ENCODE peak calls at places on chromosomes 11 and 22, in four cellular contexts. K, I, E and H are unnamed samples. For H3K4me1, the result is how much of the 10 kb centered on the place peaks cover.

GRCh38 chr11:78131956-78132355 is 7.5 kb downstream of the ALG8 start:
- DNase-seq in K (no peak), I (no peak), E (no peak), H (no peak)

GRCh38 chr22:22508274-22509176 is at the start of gene ZNF280B:
- DNase-seq in K (peak), I (no peak), E (peak), H (no peak)

GRCh38 chr22:47225080-47225930 is 462.9 kb downstream of the TBC1D22A start:
- DNase-seq in K (peak), I (no peak), E (peak), H (no peak)

GRCh38 chr11:2280208-2280607 is 9.8 kb upstream of the ASCL2 start:
- DNase-seq in K (no peak), I (no peak), E (no peak), H (no peak)

GRCh38 chr11:27100534-27100933 is 59.9 kb downstream of the BBOX1 start:
- DNase-seq in K (no peak), I (no peak), E (no peak), H (peak)

GRCh38 chr11:110425751-110426545 is 3.8 kb upstream of the FDX1 start:
- DNase-seq in K (no peak), I (no peak), E (no peak), H (no peak)

GRCh38 chr22:37558815-37559214 is 1.5 kb upstream of the CDC42EP1 start:
- DNase-seq in K (no peak), I (no peak), E (no peak), H (no peak)

GRCh38 chr11:13208921-13209320 is 68.7 kb upstream of the BMAL1 start:
- DNase-seq in K (no peak), I (no peak), E (no peak), H (no peak)

GRCh38 chr22:48717076-48717810 is 1110.4 kb downstream of the BRD1 start:
- DNase-seq in K (no peak), I (no peak), E (no peak), H (peak)

GRCh38 chr11:110566577-110566976 is 136.8 kb downstream of the FDX1 start:
- DNase-seq in K (no peak), I (no peak), E (no peak), H (no peak)

GRCh38 chr22:38088723-38089473 is 4.9 kb upstream of the SLC16A8 start:
- DNase-seq in K (no peak), I (no peak), E (no peak), H (no peak)

GRCh38 chr22:39984006-39984405 is 10.7 kb upstream of the FAM83F start:
- DNase-seq in K (no peak), I (no peak), E (no peak), H (no peak)

GRCh38 chr11:21771097-21771496 is 421.8 kb upstream of the ANO5 start:
- DNase-seq in K (no peak), I (no peak), E (no peak), H (no peak)

GRCh38 chr11:116379185-116379828 is 393.5 kb downstream of the BUD13 start:
- DNase-seq in K (no peak), I (no peak), E (no peak), H (no peak)
- H3K4me3 ChIP-seq in K (no peak), I (no peak), E (no peak), H (no peak)

GRCh38 chr22:23536821-23537345 is 43.2 kb downstream of the IGLL1 start:
- DNase-seq in K (no peak), I (no peak), E (no peak), H (peak)
- H3K4me1 ChIP-seq in K (under half), I (under half), E (under half), H (under half)

GRCh38 chr11:130433357-130433756 is 4.9 kb upstream of the ADAMTS8 start:
- DNase-seq in K (no peak), I (no peak), E (no peak), H (no peak)

GRCh38 chr11:130429983-130430382 is 1.6 kb upstream of the ADAMTS8 start:
- DNase-seq in K (no peak), I (no peak), E (no peak), H (no peak)

GRCh38 chr11:130428692-130429681 is 578 bp upstream of the ADAMTS8 start:
- DNase-seq in K (no peak), I (no peak), E (no peak), H (no peak)

GRCh38 chr11:130431806-130432205 is 3.4 kb upstream of the ADAMTS8 start:
- DNase-seq in K (no peak), I (no peak), E (no peak), H (no peak)

DNA sequence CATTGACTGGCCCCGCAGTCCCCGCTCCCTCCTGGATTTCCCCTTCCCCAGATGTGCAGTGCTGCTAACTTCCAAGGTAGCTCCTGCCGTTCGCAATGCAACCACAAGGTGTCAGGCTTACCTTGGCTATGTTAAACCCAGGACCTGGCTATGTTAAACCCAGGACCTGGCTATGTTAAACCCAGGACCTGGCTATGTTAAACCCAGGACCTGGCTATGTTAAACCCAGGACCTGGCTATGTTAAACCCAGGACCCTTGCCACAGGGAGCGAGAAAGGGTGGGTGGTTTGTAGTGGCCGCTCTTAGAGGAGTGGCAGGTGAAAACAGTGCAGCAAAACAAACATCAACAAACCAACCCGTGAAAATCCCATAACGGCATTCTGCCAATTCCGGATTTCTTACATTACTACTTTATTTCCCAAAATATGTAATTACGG is 2.9 kb upstream of the ADAMTS8 start:
- DNase-seq in K (peak), I (peak), E (peak), H (peak)
- H3K4me3 ChIP-seq in K (no peak), I (no peak), E (no peak), H (no peak)

DNA sequence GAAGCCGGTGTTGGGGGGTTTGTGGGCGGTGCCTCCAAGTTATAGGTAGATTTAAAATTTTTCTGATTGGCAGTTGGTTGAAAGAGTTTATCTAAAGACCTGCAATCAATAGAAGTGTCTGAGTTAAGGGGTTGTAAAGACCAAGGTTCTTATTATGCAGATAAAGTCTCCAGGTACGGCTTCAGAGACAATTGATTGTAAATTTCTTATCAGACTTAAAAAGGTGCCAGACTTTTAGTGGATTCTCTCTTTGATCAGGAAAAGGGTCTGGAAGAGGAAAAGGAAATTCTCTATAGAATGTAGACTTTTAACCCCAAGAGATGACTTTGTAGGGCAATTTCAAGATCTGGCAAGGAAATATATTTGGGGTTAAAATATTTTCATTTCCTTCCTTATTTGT is 25.2 kb downstream of the CLMP start:
- DNase-seq in K (no peak), I (no peak), E (no peak), H (no peak)
- H3K4me1 ChIP-seq in K (under half), I (under half), E (under half), H (under half)

DNA sequence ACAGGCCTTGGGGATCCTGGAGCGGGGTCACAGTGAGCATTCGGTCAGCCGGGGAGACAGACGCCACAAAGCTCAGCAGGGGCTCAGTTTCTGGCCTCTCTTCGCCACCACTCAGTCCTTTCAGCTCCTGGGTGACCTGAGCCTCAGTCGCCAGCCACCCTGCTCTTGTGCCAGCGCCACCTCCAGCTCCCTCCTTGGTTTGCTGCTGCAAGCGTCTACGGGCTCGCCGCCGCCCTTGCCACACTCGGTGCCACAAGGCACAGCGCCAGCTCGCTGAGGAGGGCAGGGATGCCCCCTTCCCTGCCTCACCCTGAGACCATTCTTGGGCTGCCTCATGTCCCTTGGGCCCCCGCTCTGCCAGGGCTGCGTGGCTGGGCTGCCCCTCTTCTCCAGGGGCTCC is 1.5 kb upstream of the EEF1G start:
- DNase-seq in K (peak), I (no peak), E (no peak), H (no peak)
- H3K4me3 ChIP-seq in K (peak), I (peak), E (peak), H (peak)